ENCODE peak calls at places on chromosomes 2 and 18, in six cellular contexts. Z, X, K, U, G and L are unnamed samples.

GRCh38 chr2:27369471-27370025 is 590 bp downstream of the EIF2B4 start:
- DNase-seq in Z (no peak), X (no peak), K (no peak), U (no peak), G (no peak), L (peak)

GRCh38 chr2:169095631-169096105 is 26.3 kb downstream of the DHRS9 start:
- DNase-seq in Z (no peak), X (no peak), K (no peak), U (peak), G (no peak), L (peak)

GRCh38 chr2:50963734-50964133 is 68.2 kb downstream of the NRXN1 start:
- DNase-seq in Z (no peak), X (no peak), K (no peak), U (no peak), G (no peak), L (no peak)

GRCh38 chr2:26089337-26089736 is 55.5 kb downstream of the RAB10 start:
- DNase-seq in Z (no peak), X (no peak), K (no peak), U (no peak), G (no peak), L (no peak)

GRCh38 chr2:99524056-99524455 is 34.2 kb upstream of the REV1 start:
- DNase-seq in Z (no peak), X (no peak), K (no peak), U (no peak), G (no peak), L (no peak)

GRCh38 chr2:189648846-189649529 is 12.3 kb upstream of the ASNSD1 start:
- DNase-seq in Z (no peak), X (no peak), K (no peak), U (no peak), G (no peak), L (peak)

GRCh38 chr2:238716585-238716984 is 131.3 kb upstream of the TWIST2 start:
- DNase-seq in Z (no peak), X (no peak), K (no peak), U (no peak), G (no peak), L (no peak)

GRCh38 chr2:182033449-182033848 is 47.8 kb downstream of the PPP1R1C start:
- DNase-seq in Z (no peak), X (no peak), K (no peak), U (no peak), G (no peak), L (no peak)

GRCh38 chr2:114201781-114202180 is 240.7 kb upstream of the DPP10 start:
- DNase-seq in Z (no peak), X (no peak), K (no peak), U (no peak), G (no peak), L (no peak)

GRCh38 chr18:46393961-46394360 is 263.1 kb downstream of the LOXHD1 start:
- DNase-seq in Z (no peak), X (no peak), K (no peak), U (no peak), G (no peak), L (no peak)

GRCh38 chr2:75523313-75524275 is 37.1 kb downstream of the EVA1A start:
- DNase-seq in Z (no peak), X (no peak), K (no peak), U (peak), G (no peak), L (peak)

GRCh38 chr2:16386431-16386830 is 279.2 kb downstream of the CYRIA start:
- DNase-seq in Z (no peak), X (no peak), K (peak), U (no peak), G (no peak), L (no peak)

GRCh38 chr2:237558918-237559645 is 7.3 kb upstream of the PRLH start:
- DNase-seq in Z (no peak), X (peak), K (peak), U (no peak), G (no peak), L (peak)

GRCh38 chr2:241215421-241215820 is 26.9 kb downstream of the ANO7 start:
- DNase-seq in Z (no peak), X (no peak), K (no peak), U (no peak), G (no peak), L (no peak)

GRCh38 chr2:68603059-68603458 is 40.3 kb upstream of the PROKR1 start:
- DNase-seq in Z (no peak), X (no peak), K (no peak), U (no peak), G (no peak), L (no peak)

GRCh38 chr2:10575566-10576300 is 114.0 kb downstream of the NOL10 start:
- DNase-seq in Z (no peak), X (no peak), K (no peak), U (no peak), G (no peak), L (peak)

GRCh38 chr2:145060876-145061275 is 541.0 kb upstream of the ZEB2 start:
- DNase-seq in Z (no peak), X (no peak), K (no peak), U (no peak), G (no peak), L (no peak)

GRCh38 chr2:216688731-216689360 is 6.5 kb downstream of the IGFBP5 start:
- DNase-seq in Z (peak), X (no peak), K (no peak), U (no peak), G (no peak), L (no peak)

GRCh38 chr2:37671816-37672103 is 318 bp upstream of the CDC42EP3 start:
- DNase-seq in Z (no peak), X (peak), K (no peak), U (no peak), G (no peak), L (no peak)

GRCh38 chr18:49747876-49748275 is 65.5 kb downstream of the ACAA2 start:
- DNase-seq in Z (no peak), X (no peak), K (no peak), U (no peak), G (no peak), L (peak)

GRCh38 chr2:64792310-64792709 is 138.6 kb upstream of the SERTAD2 start:
- DNase-seq in Z (no peak), X (no peak), K (no peak), U (no peak), G (no peak), L (no peak)

GRCh38 chr2:10619643-10620042 is 70.1 kb downstream of the NOL10 start:
- DNase-seq in Z (no peak), X (no peak), K (no peak), U (peak), G (no peak), L (no peak)